ENCODE peak calls at places on chromosomes 7 and 10, in ten cellular contexts. N is heart left ventricle, T is spleen, K is upper lobe of left lung, W is adrenal gland, Y is right lobe of liver, U is stomach, I is tibial nerve, R is uterus, X is HepG2. Q is an unnamed sample.

GRCh38 chr7:79534128-79534527 is 80.7 kb upstream of the MAGI2 start:
- DNase-seq in N (no peak), T (no peak), K (no peak), W (no peak), Y (no peak), U (no peak), I (no peak), R (no peak), X (no peak), Q (no peak)

GRCh38 chr10:88537337-88537736 is 45.8 kb downstream of the RNLS start:
- DNase-seq in N (no peak), T (no peak), K (no peak), W (no peak), Y (no peak), U (no peak), I (no peak), R (no peak), X (no peak), Q (no peak)

GRCh38 chr10:35219906-35220890 is 93.6 kb downstream of the CREM start:
- DNase-seq in N (no peak), T (no peak), K (no peak), W (no peak), Y (peak; percentile 87), U (no peak), I (no peak), R (no peak), X (peak; percentile 52), Q (no peak)

GRCh38 chr10:96491303-96491702 is 22.4 kb downstream of the TLL2 start:
- DNase-seq in N (no peak), T (no peak), K (no peak), W (peak; percentile 4), Y (no peak), U (no peak), I (no peak), R (no peak), X (no peak), Q (no peak)

GRCh38 chr7:17640730-17641377 is 299.4 kb downstream of the SNX13 start:
- DNase-seq in N (no peak), T (no peak), K (no peak), W (peak; percentile 59), Y (no peak), U (no peak), I (peak; percentile 73), R (no peak), X (peak; percentile 28), Q (no peak)

GRCh38 chr7:5589819-5590595 is 166.4 kb upstream of the TNRC18 start:
- DNase-seq in N (no peak), T (no peak), K (no peak), W (no peak), Y (no peak), U (no peak), I (no peak), R (no peak), X (no peak), Q (no peak)

GRCh38 chr7:30888783-30889182 is 22.9 kb upstream of the AQP1 start:
- DNase-seq in N (no peak), T (no peak), K (peak; percentile 72), W (peak; percentile 50), Y (no peak), U (no peak), I (peak; percentile 67), R (no peak), X (no peak), Q (no peak)

GRCh38 chr7:30914611-30915601 is 3.3 kb downstream of the AQP1 start:
- DNase-seq in N (peak; percentile 61), T (no peak), K (no peak), W (no peak), Y (no peak), U (no peak), I (no peak), R (no peak), X (no peak), Q (no peak)

GRCh38 chr10:26721561-26721960 is 24.1 kb downstream of the PDSS1 start:
- DNase-seq in N (no peak), T (peak; percentile 71), K (no peak), W (peak; percentile 11), Y (no peak), U (no peak), I (peak; percentile 5), R (no peak), X (no peak), Q (no peak)

GRCh38 chr7:133550145-133550544 is 297.3 kb downstream of the EXOC4 start:
- DNase-seq in N (no peak), T (no peak), K (no peak), W (no peak), Y (no peak), U (no peak), I (no peak), R (no peak), X (no peak), Q (no peak)

GRCh38 chr10:72272689-72273409 is 875 bp upstream of the DDIT4 start:
- DNase-seq in N (peak; percentile 96), T (peak; percentile 96), K (peak; percentile 95), W (peak; percentile 96), Y (peak; percentile 96), U (peak; percentile 87), I (peak; percentile 88), R (peak; percentile 92), X (peak; percentile 88), Q (peak; percentile 90)

GRCh38 chr7:38746438-38746837 is 115.3 kb upstream of the AMPH start:
- DNase-seq in N (no peak), T (no peak), K (no peak), W (no peak), Y (no peak), U (no peak), I (no peak), R (no peak), X (no peak), Q (no peak)

GRCh38 chr10:97188234-97188847 is 2.6 kb upstream of the SLIT1 start:
- DNase-seq in N (no peak), T (peak; percentile 57), K (no peak), W (no peak), Y (peak; percentile 18), U (no peak), I (no peak), R (no peak), X (no peak), Q (no peak)

GRCh38 chr7:75776295-75776971 is 4.4 kb upstream of the CCL26 start:
- DNase-seq in N (no peak), T (no peak), K (no peak), W (no peak), Y (no peak), U (no peak), I (no peak), R (no peak), X (no peak), Q (no peak)

GRCh38 chr7:7919449-7919945 is 49.1 kb upstream of the GLCCI1 start:
- DNase-seq in N (no peak), T (no peak), K (no peak), W (no peak), Y (no peak), U (no peak), I (no peak), R (no peak), X (no peak), Q (no peak)
- H3K4me3 ChIP-seq in N (no peak overlapping the region), T (no peak overlapping the region), K (no peak overlapping the region), W (no peak overlapping the region), Y (no peak overlapping the region), U (no peak overlapping the region), I (no peak overlapping the region), R (no peak overlapping the region), X (no peak overlapping the region), Q (no peak overlapping the region)

GRCh38 chr7:107505997-107506682 is 36.3 kb downstream of the GPR22 start:
- DNase-seq in N (no peak), T (no peak), K (peak; percentile 43), W (no peak), Y (no peak), U (peak; percentile 68), I (no peak), R (no peak), X (peak; percentile 56), Q (no peak)
- TF ChIP-seq POLR2A in N (no peak), T (no peak), K (no peak), W (no peak), Y (no peak), U (no peak), I (no peak), R (no peak), X (no peak), Q (no peak)

GRCh38 chr7:84195295-84196006 is 862 bp upstream of the SEMA3A start:
- DNase-seq in N (no peak), T (no peak), K (no peak), W (no peak), Y (no peak), U (no peak), I (no peak), R (no peak), X (no peak), Q (no peak)
- H3K4me3 ChIP-seq in N (peak overlapping the region; percentile 51), T (peak overlapping the region; percentile 39), K (no peak overlapping the region), W (peak overlapping the region; percentile 47), Y (peak overlapping the region; percentile 13), U (peak overlapping the region; percentile 47), I (peak overlapping the region; percentile 41), R (peak overlapping the region; percentile 32), X (no peak overlapping the region), Q (peak overlapping the region; percentile 47)

GRCh38 chr10:109924947-109925620 is 1.8 kb upstream of the XPNPEP1 start:
- DNase-seq in N (no peak), T (no peak), K (no peak), W (no peak), Y (no peak), U (no peak), I (no peak), R (no peak), X (no peak), Q (no peak)
- TF ChIP-seq POLR2A in N (no peak), T (no peak), K (no peak), W (no peak), Y (no peak), U (no peak), I (no peak), R (no peak), X (no peak), Q (no peak)

DNA sequence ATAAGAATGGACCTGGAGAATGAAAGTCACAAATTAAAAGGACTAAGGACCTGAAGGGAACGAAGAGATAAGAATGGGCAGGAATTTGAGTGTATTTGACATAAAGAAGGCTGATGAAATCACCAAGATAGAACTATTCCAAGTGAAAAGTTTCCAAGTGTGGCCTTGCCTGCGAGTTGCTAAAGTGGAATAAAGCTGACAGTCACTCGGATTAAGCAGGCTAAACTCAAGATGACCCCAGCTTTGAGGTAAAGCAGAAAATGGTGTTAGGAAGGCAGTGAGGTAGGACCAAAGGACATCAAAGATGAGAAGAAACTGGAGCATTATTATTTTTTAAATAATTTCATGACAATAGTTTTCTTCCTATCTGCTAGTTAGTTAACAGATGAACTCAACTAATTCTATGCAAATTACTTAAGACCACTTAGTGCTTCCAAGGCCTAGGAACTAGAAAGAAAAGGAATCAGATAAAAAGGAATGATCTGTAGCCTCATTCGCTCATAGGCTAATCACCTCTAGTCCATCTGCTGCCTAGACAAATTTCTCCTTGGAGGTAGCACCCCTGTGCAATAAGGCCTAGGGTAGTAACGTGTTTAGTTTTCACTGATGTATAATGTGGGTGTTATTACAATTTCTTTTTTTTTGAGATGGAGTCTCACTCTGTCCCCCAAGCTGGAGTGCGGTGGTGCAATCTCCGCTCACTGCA is 34.5 kb downstream of the EZH2 start:
- DNase-seq in N (no peak), T (no peak), K (no peak), W (peak; percentile 21), Y (no peak), U (no peak), I (no peak), R (no peak), X (no peak), Q (no peak)
- H3K4me3 ChIP-seq in N (no peak overlapping the region), T (no peak overlapping the region), K (no peak overlapping the region), W (no peak overlapping the region), Y (no peak overlapping the region), U (no peak overlapping the region), I (no peak overlapping the region), R (no peak overlapping the region), X (no peak overlapping the region), Q (no peak overlapping the region)

Q was measured in breast epithelium.